ENCODE peak calls at places on chromosomes 12 and 14, in six cellular contexts. S is stimulated activated CD8-positive, alpha-beta memory T cell treated with anti-CD3 and anti-CD28 coated beads, Interleukin-4, amount 100 ng/mL, for 48 hours; D is putamen; W is glomerular endothelial cell; N is naive thymus-derived CD4-positive, alpha-beta T cell; V is left cardiac atrium. C is an unnamed sample.

GRCh38 chr12:104522985-104523719 is 66.4 kb downstream of the CHST11 start:
- DNase-seq in S (no peak), D (no peak), W (no peak), N (no peak), V (no peak), C (no peak)

GRCh38 chr12:26701604-26702215 is 131.3 kb downstream of the ITPR2 start:
- DNase-seq in S (no peak), D (peak), W (no peak), N (no peak), V (no peak), C (peak)

GRCh38 chr14:52304248-52304904 is 9.7 kb upstream of the PTGER2 start:
- DNase-seq in S (no peak), D (no peak), W (no peak), N (no peak), V (no peak), C (no peak)

GRCh38 chr12:106416273-106416672 is 58.7 kb downstream of the POLR3B start:
- DNase-seq in S (no peak), D (no peak), W (no peak), N (no peak), V (no peak), C (no peak)

GRCh38 chr12:45893240-45893639 is 97.1 kb downstream of the SCAF11 start:
- DNase-seq in S (no peak), D (peak), W (no peak), N (no peak), V (no peak), C (no peak)

GRCh38 chr14:76329150-76329881 is 46.6 kb upstream of the ESRRB start:
- DNase-seq in S (no peak), D (no peak), W (no peak), N (no peak), V (no peak), C (no peak)

GRCh38 chr14:105144231-105144665 is 24.3 kb downstream of the JAG2 start:
- DNase-seq in S (no peak), D (no peak), W (no peak), N (no peak), V (no peak), C (no peak)

GRCh38 chr12:34603382-34604035 is 581.2 kb downstream of the ALG10 start:
- DNase-seq in S (no peak), D (no peak), W (no peak), N (no peak), V (no peak), C (no peak)

GRCh38 chr12:78101946-78102635 is 271.4 kb downstream of the NAV3 start:
- DNase-seq in S (no peak), D (no peak), W (no peak), N (no peak), V (no peak), C (no peak)

GRCh38 chr14:103057372-103058208 is at the start of gene CDC42BPB:
- DNase-seq in S (peak), D (peak), W (no peak), N (peak), V (peak), C (peak)

GRCh38 chr14:52018252-52018651 is 28.9 kb downstream of the RTRAF start:
- DNase-seq in S (no peak), D (no peak), W (no peak), N (no peak), V (no peak), C (no peak)

GRCh38 chr12:110251381-110251780 is 29.7 kb upstream of the ATP2A2 start:
- DNase-seq in S (no peak), D (no peak), W (no peak), N (no peak), V (no peak), C (no peak)

GRCh38 chr14:65787461-65787860 is 374.9 kb downstream of the FUT8 start:
- DNase-seq in S (no peak), D (no peak), W (no peak), N (no peak), V (no peak), C (no peak)

GRCh38 chr12:15688202-15688736 is 100.9 kb downstream of the EPS8 start:
- DNase-seq in S (no peak), D (peak), W (no peak), N (no peak), V (peak), C (no peak)

GRCh38 chr12:57838594-57839302 is 7.8 kb downstream of the CTDSP2 start:
- DNase-seq in S (peak), D (no peak), W (no peak), N (no peak), V (no peak), C (no peak)

GRCh38 chr14:71403673-71404072 is 496.4 kb downstream of the PCNX1 start:
- DNase-seq in S (no peak), D (no peak), W (no peak), N (no peak), V (no peak), C (peak)

GRCh38 chr12:94586589-94587259 is 63.6 kb downstream of the TMCC3 start:
- DNase-seq in S (no peak), D (no peak), W (peak), N (no peak), V (no peak), C (no peak)

C was measured in RWPE1.